ENCODE peak calls at places on chromosomes 16 and 17, in seven cellular contexts. J is lower leg skin, D is cardiac fibroblast, T is NB4, O is progenitor cell of endocrine pancreas, E is pancreas, K is cardiac muscle cell. M is an unnamed sample.

GRCh38 chr16:90027611-90028010 is 8.4 kb upstream of the DBNDD1 start:
- DNase-seq in J (no peak), D (no peak), T (no peak), O (no peak), E (no peak), K (no peak), M (no peak)

GRCh38 chr17:76523084-76524037 is 14.1 kb downstream of the CYGB start:
- DNase-seq in J (no peak), D (peak), T (peak), O (peak), E (no peak), K (peak), M (peak)

GRCh38 chr17:44941712-44942331 is 5.8 kb downstream of the KIF18B start:
- DNase-seq in J (no peak), D (no peak), T (no peak), O (no peak), E (no peak), K (no peak), M (no peak)

GRCh38 chr17:156946-157345 is 19.6 kb downstream of the SCGB1C2 start:
- DNase-seq in J (no peak), D (no peak), T (no peak), O (no peak), E (no peak), K (no peak), M (no peak)

GRCh38 chr17:42221886-42222745 is 27.8 kb upstream of the GHDC start:
- DNase-seq in J (no peak), D (peak), T (peak), O (no peak), E (peak), K (peak), M (no peak)

GRCh38 chr16:58196898-58197313 is 1.0 kb downstream of the CSNK2A2 start:
- DNase-seq in J (no peak), D (peak), T (peak), O (no peak), E (no peak), K (peak), M (no peak)

GRCh38 chr17:6027342-6028024 is 42.7 kb upstream of the WSCD1 start:
- DNase-seq in J (no peak), D (no peak), T (no peak), O (no peak), E (no peak), K (no peak), M (no peak)

GRCh38 chr16:88284626-88285513 is 97.9 kb upstream of the ZNF469 start:
- DNase-seq in J (no peak), D (no peak), T (no peak), O (no peak), E (no peak), K (no peak), M (no peak)

GRCh38 chr16:88815901-88816589 is 4.3 kb upstream of the APRT start:
- DNase-seq in J (no peak), D (no peak), T (peak), O (peak), E (no peak), K (peak), M (no peak)

GRCh38 chr17:29048440-29049360 is 5.8 kb downstream of the PIPOX start:
- DNase-seq in J (no peak), D (no peak), T (no peak), O (no peak), E (no peak), K (no peak), M (no peak)

GRCh38 chr16:56369202-56369601 is 56.1 kb downstream of the AMFR start:
- DNase-seq in J (no peak), D (no peak), T (no peak), O (no peak), E (no peak), K (no peak), M (no peak)

GRCh38 chr17:78237403-78238012 is 6.1 kb downstream of the TMEM235 start:
- DNase-seq in J (no peak), D (no peak), T (no peak), O (no peak), E (no peak), K (no peak), M (no peak)

GRCh38 chr17:74153821-74154430 is 49.6 kb upstream of the RPL38 start:
- DNase-seq in J (no peak), D (no peak), T (no peak), O (no peak), E (no peak), K (no peak), M (peak)

GRCh38 chr16:31466381-31466841 is 5.5 kb upstream of the TGFB1I1 start:
- DNase-seq in J (no peak), D (no peak), T (no peak), O (no peak), E (no peak), K (no peak), M (no peak)

GRCh38 chr16:70490261-70490660 is 33.1 kb downstream of the COG4 start:
- DNase-seq in J (no peak), D (no peak), T (no peak), O (no peak), E (no peak), K (no peak), M (no peak)

GRCh38 chr16:78770353-78771091 is 671.1 kb downstream of the WWOX start:
- DNase-seq in J (peak), D (no peak), T (peak), O (peak), E (peak), K (peak), M (no peak)
- TF ChIP-seq CTCF in J (no peak), D (peak), T (peak), O (peak), E (peak), K (peak), M (peak)

GRCh38 chr17:40361063-40361924 is 3.2 kb downstream of the GJD3 start:
- DNase-seq in J (no peak), D (no peak), T (no peak), O (no peak), E (no peak), K (no peak), M (no peak)

GRCh38 chr17:40361925-40362695 is 2.4 kb downstream of the GJD3 start:
- DNase-seq in J (no peak), D (no peak), T (no peak), O (no peak), E (no peak), K (no peak), M (no peak)

GRCh38 chr17:40363480-40363838 is 1.1 kb downstream of the GJD3 start:
- DNase-seq in J (no peak), D (peak), T (peak), O (no peak), E (no peak), K (peak), M (no peak)

GRCh38 chr17:40364121-40364861 is at the start of gene GJD3:
- DNase-seq in J (no peak), D (no peak), T (no peak), O (no peak), E (no peak), K (peak), M (no peak)

DNA sequence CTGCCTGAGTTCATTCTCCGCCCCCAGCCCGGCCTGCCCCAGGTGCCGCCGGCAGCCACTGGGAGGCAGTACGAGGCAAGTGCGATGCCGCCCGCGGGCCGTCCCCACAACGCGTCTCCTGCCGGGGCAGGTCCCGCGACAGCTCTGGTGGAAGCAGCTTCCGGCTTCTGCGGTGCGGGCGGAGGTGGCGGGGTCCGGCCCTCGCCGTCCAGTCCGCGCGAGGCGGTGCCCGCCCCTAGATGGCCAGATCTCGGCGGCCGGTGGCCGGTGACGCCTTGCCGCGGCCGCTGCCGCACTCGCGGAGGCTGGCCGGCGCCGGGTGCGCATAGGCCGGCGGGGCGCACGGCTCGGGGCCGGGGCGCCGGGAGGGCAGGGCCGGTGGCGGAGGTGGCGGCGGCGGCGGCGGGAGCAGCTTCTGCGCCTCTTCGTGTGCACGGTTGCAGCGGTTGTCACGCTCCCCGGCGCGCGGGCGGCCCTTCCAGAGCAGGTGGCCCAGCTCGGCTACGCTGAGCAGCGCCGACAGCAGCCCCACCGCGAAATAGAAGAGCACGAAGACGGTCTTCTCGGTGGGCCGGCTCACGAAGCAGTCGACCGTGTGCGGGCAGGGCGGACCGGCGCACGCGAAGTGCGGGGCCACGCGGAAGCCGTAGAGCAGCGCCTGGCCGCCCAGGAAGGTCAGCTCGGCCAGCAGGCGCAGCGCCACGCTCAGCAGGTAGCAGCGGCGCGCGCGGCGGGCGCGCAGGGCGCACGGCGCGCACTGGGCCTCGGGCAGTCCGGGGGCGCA is 1.6 kb downstream of the GJD3 start:
- DNase-seq in J (no peak), D (peak), T (peak), O (peak), E (no peak), K (peak), M (peak)
- TF ChIP-seq CTCF in J (no peak), D (peak), T (peak), O (peak), E (peak), K (peak), M (peak)

DNA sequence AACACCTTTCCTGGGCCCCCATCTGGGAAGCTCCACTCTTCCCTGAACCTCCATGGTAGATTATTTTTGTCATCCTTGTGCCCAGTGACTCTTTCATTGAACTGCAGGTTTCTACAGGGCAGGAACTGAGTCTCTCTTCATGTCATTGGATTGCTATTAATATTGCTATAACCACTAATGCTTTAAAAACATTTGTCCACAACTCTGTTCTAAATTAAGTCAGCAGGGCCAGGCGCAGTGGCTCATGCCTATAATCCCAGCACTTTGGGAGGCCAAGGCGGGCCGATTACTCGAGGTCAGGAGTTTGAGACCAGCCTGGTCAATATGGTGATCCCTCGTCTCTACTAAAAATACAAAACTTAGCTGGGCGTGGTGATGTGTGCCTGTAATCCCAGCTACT is 51.2 kb upstream of the DLX4 start:
- DNase-seq in J (no peak), D (no peak), T (no peak), O (no peak), E (no peak), K (no peak), M (no peak)
- TF ChIP-seq CTCF in J (no peak), D (no peak), T (no peak), O (no peak), E (no peak), K (no peak), M (no peak)

GRCh38 chr16:392450-393027 is 4.5 kb upstream of the NME4 start:
- DNase-seq in J (no peak), D (no peak), T (peak), O (no peak), E (no peak), K (no peak), M (no peak)
- TF ChIP-seq CTCF in J (no peak), D (no peak), T (peak), O (no peak), E (no peak), K (no peak), M (no peak)

GRCh38 chr16:4517812-4518211 is 20.8 kb downstream of the CDIP1 start:
- DNase-seq in J (no peak), D (peak), T (peak), O (peak), E (no peak), K (peak), M (no peak)
- TF ChIP-seq CTCF in J (no peak), D (peak), T (peak), O (peak), E (peak), K (peak), M (peak)

DNA sequence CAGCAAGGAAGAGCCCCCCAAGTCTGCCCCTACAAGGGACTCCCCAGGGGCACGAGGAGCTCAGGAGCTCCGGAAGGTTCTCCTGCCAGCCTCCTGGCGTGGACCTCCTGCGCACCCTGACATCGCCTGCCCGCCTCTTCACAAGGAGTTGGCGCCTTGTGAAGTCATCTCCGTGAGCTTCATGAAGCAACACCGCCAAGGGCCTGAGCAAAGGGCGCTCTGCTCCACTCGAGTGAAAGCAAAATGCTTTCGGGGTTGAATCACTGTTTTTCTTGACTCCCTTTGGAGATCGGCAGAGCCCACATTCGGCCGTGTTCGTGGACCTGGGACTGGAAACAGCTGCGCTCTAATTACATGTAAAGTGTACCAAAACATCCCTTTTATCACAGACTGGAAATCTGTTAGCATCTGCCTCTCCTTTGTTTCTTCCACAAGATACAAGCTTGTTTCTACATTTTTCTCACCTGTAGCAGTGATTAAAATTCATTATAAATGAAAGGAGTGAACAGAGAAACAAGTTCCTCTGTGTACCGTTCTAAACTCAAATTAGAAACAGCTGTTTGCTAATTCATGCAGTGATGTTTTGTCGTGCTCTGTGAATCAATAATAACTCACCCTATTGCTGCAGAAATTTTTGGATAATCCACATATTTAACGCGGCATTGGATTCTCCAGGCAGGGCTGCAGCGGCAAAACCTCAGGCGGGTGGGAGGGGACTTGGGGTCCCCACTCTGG is 203.3 kb downstream of the ZNF423 start:
- DNase-seq in J (no peak), D (peak), T (no peak), O (no peak), E (no peak), K (peak), M (no peak)
- TF ChIP-seq CTCF in J (no peak), D (no peak), T (no peak), O (no peak), E (no peak), K (no peak), M (no peak)

GRCh38 chr17:39261286-39261685 is 35.5 kb upstream of the STAC2 start:
- DNase-seq in J (no peak), D (no peak), T (peak), O (no peak), E (no peak), K (no peak), M (peak)
- TF ChIP-seq CTCF in J (no peak), D (peak), T (peak), O (peak), E (no peak), K (peak), M (peak)

GRCh38 chr17:40317345-40317873 is 8.4 kb downstream of the RARA start:
- DNase-seq in J (no peak), D (peak), T (peak), O (no peak), E (no peak), K (peak), M (no peak)

GRCh38 chr17:40315678-40316570 is 6.9 kb downstream of the RARA start:
- DNase-seq in J (no peak), D (no peak), T (peak), O (no peak), E (peak), K (no peak), M (no peak)

GRCh38 chr17:40317880-40318834 is 9.2 kb downstream of the RARA start:
- DNase-seq in J (peak), D (peak), T (peak), O (peak), E (peak), K (peak), M (peak)

GRCh38 chr17:40315206-40315605 is 6.2 kb downstream of the RARA start:
- DNase-seq in J (no peak), D (no peak), T (no peak), O (no peak), E (no peak), K (no peak), M (no peak)

DNA sequence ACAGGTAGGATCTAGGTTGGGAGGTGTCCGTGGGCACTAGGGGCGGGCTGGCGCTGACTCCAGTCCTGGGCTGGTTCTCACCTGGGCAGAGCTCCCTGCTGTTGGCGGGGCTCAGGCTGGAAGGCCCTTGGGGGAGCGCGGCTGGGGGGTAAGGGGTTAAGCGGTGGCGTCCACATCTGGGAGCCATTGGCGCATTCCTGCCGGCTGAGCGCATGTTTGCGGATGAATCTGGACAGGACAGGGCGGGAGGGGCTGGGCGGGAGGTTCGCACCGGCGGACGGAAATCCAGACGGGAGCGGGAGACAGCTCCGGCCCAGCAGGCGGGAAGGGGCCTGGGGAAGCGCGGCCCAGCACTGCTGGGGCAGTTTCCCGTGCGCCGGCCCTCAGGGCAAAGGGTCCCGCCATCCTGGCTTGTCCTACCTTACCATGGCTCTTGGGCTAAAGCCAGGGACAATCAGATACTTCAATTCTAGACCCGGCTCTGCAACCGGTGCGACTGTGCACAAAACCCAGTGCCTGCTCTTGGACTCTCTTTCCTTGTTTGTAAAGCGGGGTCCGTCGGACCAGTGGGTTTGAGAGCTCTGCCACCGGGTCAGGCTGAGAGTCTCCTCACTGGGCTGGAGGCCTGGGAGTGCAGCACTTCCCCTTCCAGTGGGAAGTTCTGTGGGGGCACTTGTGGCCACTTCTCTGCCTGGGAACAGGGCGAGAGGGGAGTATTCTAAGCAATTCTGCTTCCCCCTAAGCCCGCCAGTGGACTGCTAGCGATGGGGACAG is 7.8 kb downstream of the RARA start:
- DNase-seq in J (no peak), D (peak), T (peak), O (no peak), E (peak), K (peak), M (no peak)
- TF ChIP-seq CTCF in J (no peak), D (no peak), T (no peak), O (peak), E (no peak), K (no peak), M (no peak)

GRCh38 chr17:31487648-31488263 is 96.3 kb downstream of the RAB11FIP4 start:
- DNase-seq in J (peak), D (peak), T (peak), O (peak), E (peak), K (peak), M (no peak)
- TF ChIP-seq CTCF in J (no peak), D (no peak), T (no peak), O (no peak), E (no peak), K (no peak), M (no peak)

M was measured in osteocyte.